ENCODE peak calls at places on chromosomes 3 and 15, in four cellular contexts. K is activated naive CD4-positive, alpha-beta T cell; I is LHCN-M2; B is fibroblast of lung. Y is an unnamed sample.

GRCh38 chr15:68228143-68228970 is 1.2 kb downstream of the CLN6 start:
- DNase-seq in I (peak), K (no peak), B (peak), Y (peak)

GRCh38 chr15:77064539-77065308 is 6.2 kb downstream of the TSPAN3 start:
- DNase-seq in K (no peak), I (peak), B (peak), Y (no peak)

GRCh38 chr15:41512078-41512394 is 1.6 kb downstream of the LTK start:
- DNase-seq in B (no peak), K (no peak), I (no peak), Y (no peak)

GRCh38 chr3:138686771-138687221 is 78.2 kb downstream of the FAIM start:
- DNase-seq in B (peak), K (no peak), I (peak), Y (peak)

GRCh38 chr15:89847101-89847500 is 32.4 kb upstream of the ANPEP start:
- DNase-seq in B (no peak), K (no peak), I (no peak), Y (no peak)

GRCh38 chr3:31004025-31004678 is 109.7 kb upstream of the GADL1 start:
- DNase-seq in K (no peak), B (peak), I (peak), Y (peak)

GRCh38 chr3:113275876-113276580 is 64.7 kb downstream of the BOC start:
- DNase-seq in K (no peak), I (peak), B (peak), Y (peak)

GRCh38 chr3:193945126-193945525 is 190.8 kb upstream of the HES1 start:
- DNase-seq in K (no peak), I (no peak), B (peak), Y (no peak)

GRCh38 chr3:78140866-78141658 is 1101.2 kb downstream of the ROBO2 start:
- DNase-seq in B (peak), I (no peak), K (no peak), Y (no peak)

GRCh38 chr3:100560426-100560825 is 49.0 kb upstream of the ADGRG7 start:
- DNase-seq in K (no peak), I (peak), B (no peak), Y (peak)

GRCh38 chr15:93141373-93141790 is 52.4 kb upstream of the RGMA start:
- DNase-seq in B (no peak), I (no peak), K (no peak), Y (no peak)

GRCh38 chr15:86255247-86255646 is 175.6 kb downstream of the AGBL1 start:
- DNase-seq in K (no peak), I (no peak), B (no peak), Y (no peak)

GRCh38 chr3:160372780-160373179 is 26.2 kb downstream of the IFT80 start:
- DNase-seq in B (peak), I (peak), K (no peak), Y (no peak)

GRCh38 chr3:89373459-89373858 is 266.0 kb downstream of the EPHA3 start:
- DNase-seq in K (no peak), B (peak), I (no peak), Y (no peak)

GRCh38 chr3:67704322-67704721 is 49.9 kb upstream of the SUCLG2 start:
- DNase-seq in I (no peak), B (no peak), K (no peak), Y (no peak)

GRCh38 chr3:197353001-197353866 is 54.8 kb upstream of the DLG1 start:
- DNase-seq in K (no peak), I (no peak), B (peak), Y (no peak)

GRCh38 chr3:8490079-8490552 is 11.5 kb upstream of the LMCD1 start:
- DNase-seq in B (peak), K (no peak), I (peak), Y (peak)

GRCh38 chr3:50672656-50673055 is 2.1 kb upstream of the DOCK3 start:
- DNase-seq in B (no peak), I (no peak), K (no peak), Y (no peak)

GRCh38 chr3:123348471-123349200 is 100.3 kb downstream of the ADCY5 start:
- DNase-seq in B (no peak), K (no peak), I (no peak), Y (no peak)

GRCh38 chr15:66291816-66292215 is 1.6 kb upstream of the DIS3L start:
- DNase-seq in I (peak), K (no peak), B (no peak), Y (peak)

GRCh38 chr15:89837134-89837829 is 22.6 kb upstream of the ANPEP start:
- DNase-seq in K (no peak), B (peak), I (peak), Y (no peak)

GRCh38 chr3:94162700-94163099 is 99.8 kb downstream of the NSUN3 start:
- DNase-seq in K (no peak), I (peak), B (peak), Y (peak)

GRCh38 chr3:177438596-177439220 is 241.4 kb upstream of the TBL1XR1 start:
- DNase-seq in B (no peak), I (no peak), K (no peak), Y (no peak)

GRCh38 chr15:34821907-34822306 is 26.6 kb upstream of the ACTC1 start:
- DNase-seq in B (no peak), K (no peak), I (no peak), Y (no peak)

GRCh38 chr15:60421544-60421943 is 23.8 kb upstream of the ANXA2 start:
- DNase-seq in K (no peak), I (peak), B (peak), Y (no peak)

GRCh38 chr15:72835289-72835890 is 51.8 kb upstream of the ADPGK start:
- DNase-seq in I (peak), B (no peak), K (no peak), Y (peak)

GRCh38 chr15:35308802-35309201 is 223.7 kb upstream of the NANOGP8 start:
- DNase-seq in B (peak), I (peak), K (no peak), Y (no peak)